ENCODE peak calls at places on chromosomes 1 and 21, in seven cellular contexts. H is H1, K is cardiac muscle cell, C is endothelial cell of umbilical vein, Q is lung, P is heart right ventricle, Y is A549. I is an unnamed sample. For H3K4me1, the result is how much of the 10 kb centered on the place peaks cover.

GRCh38 chr1:38872401-38873026 is 634 bp downstream of the MYCBP start:
- DNase-seq in H (no peak), K (peak), C (no peak), Q (no peak), P (no peak), Y (peak), I (no peak)

GRCh38 chr1:235078480-235078803 is 50.2 kb downstream of the TOMM20 start:
- DNase-seq in H (no peak), K (no peak), C (no peak), Q (no peak), P (no peak), Y (no peak), I (no peak)

GRCh38 chr1:84344286-84344685 is 42.8 kb downstream of the SAMD13 start:
- DNase-seq in H (no peak), K (no peak), C (no peak), Q (no peak), P (no peak), Y (no peak), I (no peak)

GRCh38 chr1:47658161-47658920 is 220.5 kb downstream of the FOXD2 start:
- DNase-seq in H (no peak), K (no peak), C (no peak), Q (no peak), P (no peak), Y (no peak), I (peak)

GRCh38 chr1:222794656-222795474 is 20.0 kb upstream of the DISP1 start:
- DNase-seq in H (no peak), K (no peak), C (no peak), Q (no peak), P (no peak), Y (no peak), I (no peak)

GRCh38 chr21:26795398-26795790 is 49.8 kb downstream of the ADAMTS1 start:
- DNase-seq in H (no peak), K (no peak), C (no peak), Q (no peak), P (no peak), Y (no peak), I (no peak)

GRCh38 chr1:25094229-25094628 is 138.1 kb downstream of the SYF2 start:
- DNase-seq in H (no peak), K (no peak), C (no peak), Q (no peak), P (no peak), Y (no peak), I (no peak)

GRCh38 chr1:24727490-24728214 is 17.6 kb upstream of the CLIC4 start:
- DNase-seq in H (no peak), K (no peak), C (no peak), Q (peak), P (peak), Y (no peak), I (peak)

GRCh38 chr1:173870252-173871075 is 2.3 kb downstream of the ZBTB37 start:
- DNase-seq in H (no peak), K (no peak), C (peak), Q (no peak), P (no peak), Y (no peak), I (no peak)

GRCh38 chr1:219670426-219671149 is 57.7 kb upstream of the ZC3H11B start:
- DNase-seq in H (no peak), K (peak), C (no peak), Q (no peak), P (peak), Y (no peak), I (no peak)

GRCh38 chr1:179169616-179170467 is 59.6 kb downstream of the ABL2 start:
- DNase-seq in H (no peak), K (no peak), C (no peak), Q (no peak), P (no peak), Y (no peak), I (no peak)

GRCh38 chr1:150267896-150268295 is 920 bp downstream of the APH1A start:
- DNase-seq in H (no peak), K (no peak), C (no peak), Q (no peak), P (no peak), Y (no peak), I (no peak)

GRCh38 chr1:220124542-220124941 is 30.6 kb downstream of the IARS2 start:
- DNase-seq in H (no peak), K (no peak), C (no peak), Q (no peak), P (no peak), Y (no peak), I (no peak)

GRCh38 chr1:226082959-226083302 is 20.4 kb downstream of the H3-3A start:
- DNase-seq in H (no peak), K (peak), C (peak), Q (peak), P (peak), Y (peak), I (no peak)

GRCh38 chr1:175222296-175222938 is 29.8 kb upstream of the KIAA0040 start:
- DNase-seq in H (no peak), K (no peak), C (no peak), Q (no peak), P (no peak), Y (no peak), I (no peak)

GRCh38 chr21:31255846-31256395 is 88.1 kb downstream of the TIAM1 start:
- DNase-seq in H (no peak), K (no peak), C (no peak), Q (no peak), P (no peak), Y (no peak), I (no peak)

GRCh38 chr1:229365574-229365973 is 22.7 kb upstream of the CCSAP start:
- DNase-seq in H (no peak), K (no peak), C (no peak), Q (no peak), P (no peak), Y (no peak), I (no peak)

GRCh38 chr1:119827010-119827409 is 15.8 kb upstream of the REG4 start:
- DNase-seq in H (no peak), K (no peak), C (no peak), Q (peak), P (no peak), Y (peak), I (no peak)

GRCh38 chr1:9249534-9250335 is 15.2 kb downstream of the H6PD start:
- DNase-seq in H (no peak), K (no peak), C (peak), Q (peak), P (peak), Y (peak), I (no peak)

GRCh38 chr1:154599658-154600057 is 8.3 kb downstream of the ADAR start:
- DNase-seq in H (no peak), K (peak), C (no peak), Q (no peak), P (no peak), Y (no peak), I (no peak)

GRCh38 chr1:220800262-220800661 is 13.5 kb downstream of the MTARC1 start:
- DNase-seq in H (no peak), K (no peak), C (no peak), Q (no peak), P (no peak), Y (no peak), I (no peak)

GRCh38 chr1:234928642-234929041 is 200.0 kb downstream of the TOMM20 start:
- DNase-seq in H (no peak), K (no peak), C (no peak), Q (no peak), P (no peak), Y (no peak), I (no peak)

GRCh38 chr1:200732438-200732837 is 6.3 kb upstream of the CAMSAP2 start:
- DNase-seq in H (no peak), K (no peak), C (no peak), Q (no peak), P (no peak), Y (no peak), I (no peak)

GRCh38 chr1:233355841-233356704 is 28.5 kb downstream of the MAP3K21 start:
- DNase-seq in H (no peak), K (no peak), C (no peak), Q (no peak), P (no peak), Y (no peak), I (no peak)
- H3K27ac ChIP-seq in H (no peak), K (no peak), C (no peak), Q (no peak), P (no peak), Y (no peak), I (no peak)

GRCh38 chr1:91729621-91730348 is 156.2 kb downstream of the TGFBR3 start:
- DNase-seq in H (no peak), K (no peak), C (no peak), Q (no peak), P (no peak), Y (no peak), I (no peak)

GRCh38 chr1:91732991-91733390 is 153.0 kb downstream of the TGFBR3 start:
- DNase-seq in H (no peak), K (no peak), C (no peak), Q (no peak), P (no peak), Y (no peak), I (no peak)

GRCh38 chr1:91730781-91731732 is 154.9 kb downstream of the TGFBR3 start:
- DNase-seq in H (no peak), K (no peak), C (no peak), Q (peak), P (peak), Y (no peak), I (peak)

GRCh38 chr1:91731815-91732214 is 154.1 kb downstream of the TGFBR3 start:
- DNase-seq in H (no peak), K (no peak), C (peak), Q (no peak), P (no peak), Y (no peak), I (peak)

GRCh38 chr1:91732291-91732953 is 153.5 kb downstream of the TGFBR3 start:
- DNase-seq in H (no peak), K (no peak), C (peak), Q (no peak), P (no peak), Y (peak), I (peak)
- H3K4me1 ChIP-seq in H (under half), K (under half), C (under half), Q (under half), P (under half), Y (half or more), I (half or more)

DNA sequence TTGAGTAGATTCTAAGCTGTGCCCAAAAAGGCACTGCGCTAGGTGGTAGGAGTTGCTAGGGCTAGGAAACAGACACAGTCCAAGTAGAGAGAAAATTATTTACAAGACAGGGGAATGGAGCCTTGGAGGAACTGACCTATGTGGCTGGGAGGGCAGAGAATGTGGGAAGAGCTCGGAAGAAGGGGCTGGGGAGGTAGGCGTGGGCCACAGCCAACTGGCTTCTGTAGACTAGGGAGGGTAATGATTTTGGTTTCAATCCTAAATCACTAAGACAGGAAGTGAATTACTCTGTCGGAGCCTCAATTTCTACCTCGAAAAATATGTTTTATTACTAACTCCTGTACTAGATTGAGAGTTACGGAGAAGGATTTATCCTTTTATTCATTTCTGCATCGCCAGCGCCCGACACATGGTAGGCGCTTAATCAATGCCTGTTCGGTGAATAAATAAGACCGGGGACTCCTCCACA is 520 bp upstream of the DDI2 start:
- DNase-seq in H (no peak), K (no peak), C (no peak), Q (no peak), P (no peak), Y (no peak), I (no peak)
- H3K27ac ChIP-seq in H (no peak), K (peak), C (peak), Q (peak), P (peak), Y (peak), I (peak)

GRCh38 chr1:26743426-26744059 is 44.2 kb upstream of the PIGV start:
- DNase-seq in H (no peak), K (no peak), C (no peak), Q (no peak), P (no peak), Y (no peak), I (no peak)

GRCh38 chr1:26745191-26745590 is 42.6 kb upstream of the PIGV start:
- DNase-seq in H (no peak), K (no peak), C (no peak), Q (no peak), P (no peak), Y (no peak), I (no peak)

GRCh38 chr1:26740958-26741357 is 45.1 kb downstream of the ARID1A start:
- DNase-seq in H (no peak), K (no peak), C (no peak), Q (no peak), P (no peak), Y (no peak), I (no peak)

GRCh38 chr1:26747048-26747447 is 40.7 kb upstream of the PIGV start:
- DNase-seq in H (no peak), K (no peak), C (no peak), Q (no peak), P (no peak), Y (no peak), I (no peak)

DNA sequence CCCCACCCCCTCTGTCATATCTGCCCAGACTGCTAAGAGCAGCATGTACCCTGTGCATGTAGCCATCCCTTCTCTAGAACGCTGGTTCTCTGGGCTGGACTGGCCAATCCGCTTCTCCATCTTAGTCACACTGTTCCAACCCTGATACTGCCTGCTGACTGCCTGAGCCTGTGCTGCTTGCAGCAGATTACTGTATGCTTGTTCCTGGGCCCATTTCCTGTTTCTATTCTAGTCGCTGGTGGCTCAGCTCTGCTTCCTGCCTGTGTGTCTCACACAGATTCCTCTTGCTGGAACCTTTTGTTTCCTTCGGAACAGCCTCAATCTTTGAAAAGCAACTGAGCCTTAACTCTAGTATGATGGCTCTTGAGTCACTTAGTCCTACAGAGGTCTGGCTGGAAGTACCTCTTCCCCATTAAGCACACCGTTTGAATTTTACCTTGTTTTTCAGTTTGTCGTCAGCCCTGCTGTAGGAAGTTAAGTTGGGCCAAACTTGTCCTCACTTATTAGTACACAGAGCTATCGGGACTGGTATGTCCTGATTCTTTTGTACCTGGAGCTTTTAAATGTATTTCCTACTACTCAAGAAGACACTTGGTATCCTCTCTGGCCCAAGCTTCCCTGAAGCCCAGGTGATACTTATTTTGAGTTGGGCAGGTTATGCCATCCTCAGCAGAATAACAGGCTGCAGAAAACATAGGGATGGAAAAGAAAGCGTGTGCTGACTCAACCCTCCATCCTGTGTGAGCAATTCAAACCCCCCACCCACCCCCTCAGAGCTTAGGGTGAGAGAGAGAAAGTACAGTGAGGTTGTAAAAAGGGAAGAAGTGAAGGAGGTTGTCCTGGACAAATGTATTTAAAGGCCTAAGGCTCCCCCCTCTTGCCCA is 43.4 kb upstream of the PIGV start:
- DNase-seq in H (no peak), K (peak), C (peak), Q (peak), P (peak), Y (no peak), I (peak)
- H3K4me1 ChIP-seq in H (under half), K (under half), C (under half), Q (under half), P (half or more), Y (under half), I (under half)

GRCh38 chr1:168230709-168231108 is 4.9 kb downstream of the SFT2D2 start:
- DNase-seq in H (no peak), K (no peak), C (no peak), Q (no peak), P (no peak), Y (peak), I (no peak)

GRCh38 chr1:168235937-168236336 is 10.1 kb downstream of the SFT2D2 start:
- DNase-seq in H (no peak), K (no peak), C (no peak), Q (no peak), P (no peak), Y (no peak), I (no peak)

GRCh38 chr1:168236836-168237611 is 11.2 kb downstream of the SFT2D2 start:
- DNase-seq in H (no peak), K (no peak), C (no peak), Q (no peak), P (no peak), Y (no peak), I (no peak)

GRCh38 chr1:168234846-168235547 is 9.2 kb downstream of the SFT2D2 start:
- DNase-seq in H (no peak), K (peak), C (peak), Q (no peak), P (no peak), Y (peak), I (peak)

GRCh38 chr1:168235548-168235885 is 9.7 kb downstream of the SFT2D2 start:
- DNase-seq in H (no peak), K (no peak), C (no peak), Q (no peak), P (no peak), Y (no peak), I (no peak)
- H3K27ac ChIP-seq in H (no peak), K (peak), C (no peak), Q (no peak), P (no peak), Y (no peak), I (no peak)

GRCh38 chr21:33393348-33393747 is 9.9 kb upstream of the IFNGR2 start:
- DNase-seq in H (no peak), K (no peak), C (no peak), Q (no peak), P (no peak), Y (no peak), I (no peak)
- H3K4me1 ChIP-seq in H (under half), K (under half), C (under half), Q (under half), P (under half), Y (under half), I (under half)

DNA sequence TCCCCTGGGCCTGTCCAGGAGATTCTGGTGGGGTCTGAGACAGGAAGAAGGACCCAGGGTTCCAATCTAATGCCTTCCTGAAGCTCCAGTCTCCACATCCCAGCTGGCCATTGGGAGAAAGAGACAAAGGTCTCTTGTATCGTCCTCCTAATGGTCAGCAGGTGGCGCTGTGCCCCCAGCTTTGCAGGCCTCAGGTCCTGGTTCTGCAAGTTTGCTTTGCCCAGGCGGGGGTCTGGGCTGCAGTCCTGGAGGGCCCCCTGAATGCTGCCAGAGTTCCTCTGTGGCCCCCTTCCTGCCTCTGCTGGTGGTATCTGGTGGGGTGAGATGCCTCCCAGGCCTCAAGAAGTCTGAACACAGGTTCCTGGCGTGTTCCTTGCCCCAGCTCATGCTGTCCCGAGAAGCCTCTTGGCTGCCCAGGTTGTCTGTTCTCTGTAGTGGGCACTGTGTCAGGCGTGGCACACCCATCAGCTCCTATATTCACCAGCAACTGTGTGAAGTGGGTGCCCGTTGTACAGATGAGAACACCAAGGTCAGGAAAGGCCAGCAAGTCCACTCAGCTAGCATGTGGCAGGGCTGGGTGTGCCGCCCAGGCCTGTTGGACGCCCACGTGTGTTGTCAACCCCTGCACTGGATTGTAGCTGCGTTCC is 33.8 kb upstream of the CSF3R start:
- DNase-seq in H (peak), K (peak), C (peak), Q (peak), P (no peak), Y (peak), I (no peak)
- H3K27ac ChIP-seq in H (no peak), K (no peak), C (no peak), Q (no peak), P (no peak), Y (no peak), I (no peak)

GRCh38 chr1:66335125-66335524 is 198.8 kb upstream of the SGIP1 start:
- DNase-seq in H (no peak), K (no peak), C (peak), Q (no peak), P (no peak), Y (no peak), I (no peak)
- H3K4me1 ChIP-seq in H (under half), K (under half), C (half or more), Q (under half), P (under half), Y (under half), I (half or more)